ENCODE peak calls at places on chromosomes 6 and 20, in four cellular contexts. M, G, X and N are unnamed samples.

GRCh38 chr6:30520480-30520992 is 31.2 kb downstream of the HLA-E start:
- DNase-seq in M (no peak), G (no peak), X (no peak), N (no peak)

GRCh38 chr20:17935186-17935585 is 33.4 kb downstream of the SNX5 start:
- DNase-seq in M (no peak), G (no peak), X (no peak), N (no peak)

GRCh38 chr20:19909696-19910095 is 107.5 kb upstream of the NAA20 start:
- DNase-seq in M (peak; percentile 56), G (peak; percentile 41), X (peak; percentile 52), N (no peak)

GRCh38 chr6:81865712-81866111 is 113.2 kb upstream of the TENT5A start:
- DNase-seq in M (no peak), G (peak; percentile 37), X (no peak), N (no peak)

GRCh38 chr20:4613718-4614620 is 107.7 kb upstream of the PRND start:
- DNase-seq in M (peak; percentile 83), G (peak; percentile 91), X (no peak), N (no peak)

GRCh38 chr6:15337584-15337981 is 91.7 kb downstream of the JARID2 start:
- DNase-seq in M (no peak), G (no peak), X (no peak), N (no peak)

GRCh38 chr6:170456886-170457698 is 96.0 kb downstream of the PSMB1 start:
- DNase-seq in M (no peak), G (peak; percentile 36), X (no peak), N (no peak)

GRCh38 chr6:105993769-105994521 is 92.2 kb upstream of the PRDM1 start:
- DNase-seq in M (no peak), G (peak; percentile 29), X (no peak), N (no peak)

GRCh38 chr20:52914870-52915269 is 57.3 kb upstream of the TSHZ2 start:
- DNase-seq in M (no peak), G (no peak), X (no peak), N (no peak)

GRCh38 chr6:98047881-98048280 is 764.9 kb upstream of the MMS22L start:
- DNase-seq in M (no peak), G (no peak), X (no peak), N (no peak)

GRCh38 chr20:1660263-1660662 is 2.7 kb upstream of the SIRPG start:
- DNase-seq in M (no peak), G (no peak), X (no peak), N (no peak)

GRCh38 chr20:2210646-2211556 is 84.9 kb upstream of the TGM3 start:
- DNase-seq in M (peak; percentile 25), G (peak; percentile 89), X (peak; percentile 34), N (no peak)

GRCh38 chr6:13813621-13814175 is 659 bp downstream of the MCUR1 start:
- DNase-seq in M (peak; percentile 18), G (peak; percentile 69), X (peak; percentile 75), N (peak; percentile 13)

GRCh38 chr20:63356511-63356910 is 4.6 kb downstream of the CHRNA4 start:
- DNase-seq in M (no peak), G (no peak), X (no peak), N (no peak)

GRCh38 chr6:73180718-73181619 is 44.3 kb downstream of the KHDC1L start:
- DNase-seq in M (peak; percentile 7), G (peak; percentile 84), X (no peak), N (no peak)

GRCh38 chr6:123733180-123733579 is 70.5 kb upstream of the NKAIN2 start:
- DNase-seq in M (no peak), G (no peak), X (no peak), N (no peak)

GRCh38 chr6:157492249-157492648 is 111.3 kb downstream of the ZDHHC14 start:
- DNase-seq in M (no peak), G (no peak), X (no peak), N (no peak)

GRCh38 chr6:49662877-49663231 is 26.2 kb upstream of the RHAG start:
- DNase-seq in M (no peak), G (no peak), X (no peak), N (no peak)

GRCh38 chr6:54431466-54431865 is 123.2 kb downstream of the TINAG start:
- DNase-seq in M (no peak), G (peak; percentile 31), X (no peak), N (no peak)

GRCh38 chr20:48761914-48762313 is 65.9 kb downstream of the PREX1 start:
- DNase-seq in M (no peak), G (no peak), X (no peak), N (no peak)

GRCh38 chr20:48761023-48761785 is 66.6 kb downstream of the PREX1 start:
- DNase-seq in M (peak; percentile 40), G (no peak), X (peak; percentile 60), N (no peak)

GRCh38 chr20:48759631-48760245 is 68.1 kb downstream of the PREX1 start:
- DNase-seq in M (no peak), G (no peak), X (no peak), N (no peak)

GRCh38 chr20:48758206-48758820 is 69.5 kb downstream of the PREX1 start:
- DNase-seq in M (no peak), G (no peak), X (no peak), N (no peak)

DNA sequence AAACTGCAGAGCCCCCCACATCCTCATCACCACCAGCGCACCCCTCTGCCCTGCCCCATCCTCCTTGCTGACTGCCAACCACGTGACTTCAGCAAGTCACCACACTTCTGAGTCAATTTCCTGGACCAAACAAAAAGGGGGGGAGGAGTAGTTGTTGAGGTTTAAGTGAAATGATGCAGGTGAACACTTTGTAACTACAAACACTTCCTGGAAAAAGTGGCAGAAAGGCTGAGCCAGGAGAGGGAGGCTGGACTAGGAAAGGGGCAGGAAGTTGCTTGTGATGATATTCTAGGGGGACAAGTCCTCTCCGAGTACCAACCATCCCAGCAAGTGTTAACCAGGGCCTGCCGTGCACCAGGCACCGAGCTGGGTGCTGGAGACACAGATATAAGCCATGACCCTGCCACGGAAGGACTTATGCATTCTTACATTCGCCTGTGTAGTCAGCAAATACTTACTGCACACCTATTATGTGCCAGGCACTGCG is 67.4 kb downstream of the PREX1 start:
- DNase-seq in M (no peak), G (peak; percentile 47), X (no peak), N (no peak)
- H3K4me1 ChIP-seq in M (peaks cover 33% of the 10 kb centered on the region), G (no peaks in the 10 kb centered on the region), X (peaks cover 21% of the 10 kb centered on the region), N (peaks cover 30% of the 10 kb centered on the region)

GRCh38 chr20:35523298-35523888 is 6.1 kb downstream of the C20orf173 start:
- DNase-seq in M (peak; percentile 22), G (no peak), X (no peak), N (no peak)
- TF ChIP-seq CTCF in M (no peak), G (peak; percentile 63), X (no peak), N (peak; percentile 35)

DNA sequence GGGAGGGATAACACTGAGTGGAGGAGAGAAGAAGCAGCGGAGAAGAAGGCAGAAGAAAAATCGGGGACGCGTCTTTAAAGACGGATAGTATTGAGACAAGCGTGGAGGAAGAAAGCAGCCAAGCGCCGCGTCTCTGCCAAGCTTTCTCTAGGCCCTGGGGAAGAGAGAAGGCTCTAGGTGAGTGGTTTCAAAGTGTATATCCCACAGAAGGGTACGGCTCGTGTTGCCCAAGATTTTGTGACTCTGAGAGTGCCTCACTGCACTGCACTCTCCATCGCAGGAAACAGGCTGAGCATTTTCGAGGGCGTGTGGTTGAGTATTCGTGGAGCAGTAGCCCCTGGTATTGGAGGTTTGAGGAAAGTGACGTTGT is 185.4 kb downstream of the TRIM27 start:
- DNase-seq in M (no peak), G (no peak), X (no peak), N (no peak)
- H3K9me3 ChIP-seq in M (no peaks in the 10 kb centered on the region), G (no peaks in the 10 kb centered on the region), X (peaks cover 21% of the 10 kb centered on the region), N (no peaks in the 10 kb centered on the region)

DNA sequence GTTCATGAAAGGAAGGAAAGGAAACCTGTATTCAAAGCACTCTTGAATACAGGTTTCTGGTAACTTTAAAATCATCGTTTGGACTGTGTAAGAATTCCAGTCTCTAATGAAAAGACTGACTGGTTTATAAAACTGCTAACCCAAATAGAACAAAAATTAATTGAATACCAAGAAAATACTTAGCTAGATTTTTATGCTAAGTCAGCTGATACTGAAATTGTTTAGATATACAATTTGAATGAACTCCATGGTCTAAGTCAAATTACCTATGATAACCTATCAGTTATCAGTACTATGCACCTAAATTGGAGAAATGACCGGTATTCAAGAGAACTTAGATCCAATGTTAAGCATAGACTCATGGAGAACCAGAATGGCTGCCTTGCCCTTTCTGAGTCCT is 338.3 kb downstream of the RNF144B start:
- DNase-seq in M (no peak), G (no peak), X (no peak), N (no peak)
- H3K4me1 ChIP-seq in M (no peaks in the 10 kb centered on the region), G (no peaks in the 10 kb centered on the region), X (no peaks in the 10 kb centered on the region), N (no peaks in the 10 kb centered on the region)

GRCh38 chr6:111482236-111482958 is 621 bp downstream of the REV3L start:
- DNase-seq in M (peak; percentile 45), G (peak; percentile 45), X (peak; percentile 48), N (peak; percentile 26)
- TF ChIP-seq CTCF in M (no peak), G (no peak), X (no peak), N (no peak)

GRCh38 chr6:76275746-76276145 is 203.3 kb upstream of the IMPG1 start:
- DNase-seq in M (no peak), G (no peak), X (no peak), N (no peak)
- H3K9me3 ChIP-seq in M (no peaks in the 10 kb centered on the region), G (no peaks in the 10 kb centered on the region), X (peaks cover 6% of the 10 kb centered on the region), N (no peaks in the 10 kb centered on the region)